ENCODE peak calls at places on chromosomes 4 and X, in six cellular contexts. N, Z, L, S, H and K are unnamed samples.

GRCh38 chr4:77921701-77922100 is 59.1 kb downstream of the MRPL1 start:
- DNase-seq in L (no peak), Z (no peak), N (no peak), H (no peak), S (no peak), K (no peak)

GRCh38 chrX:35046646-35047231 is 104.1 kb downstream of the FAM47B start:
- DNase-seq in H (no peak), S (no peak), N (no peak), Z (no peak), L (no peak), K (no peak)

GRCh38 chr4:4386736-4387392 is at the start of gene NSG1:
- DNase-seq in N (no peak), Z (no peak), L (no peak), S (no peak), H (peak; percentile 42), K (no peak)

GRCh38 chr4:76246025-76246424 is 5.5 kb upstream of the FAM47E start:
- DNase-seq in H (no peak), N (no peak), L (no peak), Z (no peak), S (no peak), K (no peak)

GRCh38 chr4:180335571-180335970 is 1907.6 kb upstream of the TENM3 start:
- DNase-seq in L (no peak), N (no peak), H (no peak), S (no peak), Z (no peak), K (no peak)

GRCh38 chr4:183098723-183099536 is at the start of gene WWC2:
- DNase-seq in L (no peak), S (peak; percentile 77), Z (peak; percentile 93), N (peak; percentile 84), H (peak; percentile 86), K (peak; percentile 91)

GRCh38 chr4:150302553-150302952 is 224.3 kb downstream of the DCLK2 start:
- DNase-seq in H (no peak), Z (no peak), L (no peak), S (no peak), N (no peak), K (no peak)

GRCh38 chrX:28847423-28847822 is 260.2 kb downstream of the IL1RAPL1 start:
- DNase-seq in Z (no peak), S (peak; percentile 13), N (no peak), L (no peak), H (peak; percentile 13), K (no peak)

GRCh38 chrX:71669492-71669891 is 2.1 kb downstream of the LOC101059915 start:
- DNase-seq in Z (no peak), N (no peak), S (no peak), L (no peak), H (no peak), K (no peak)

GRCh38 chr4:2587215-2587823 is 50.9 kb downstream of the FAM193A start:
- DNase-seq in N (no peak), S (no peak), L (no peak), Z (no peak), H (no peak), K (no peak)

GRCh38 chr4:156970501-156971167 is 965 bp downstream of the PDGFC start:
- DNase-seq in L (no peak), N (peak; percentile 61), Z (peak; percentile 88), H (peak; percentile 67), S (peak; percentile 16), K (peak; percentile 64)

GRCh38 chrX:128739539-128739938 is 687.3 kb upstream of the ACTRT1 start:
- DNase-seq in Z (no peak), N (no peak), L (no peak), S (no peak), H (no peak), K (no peak)

GRCh38 chrX:35665311-35665710 is 132.8 kb upstream of the MAGEB16 start:
- DNase-seq in Z (no peak), N (no peak), L (no peak), H (no peak), S (no peak), K (no peak)

GRCh38 chr4:52604215-52604614 is 54.9 kb downstream of the USP46 start:
- DNase-seq in N (no peak), Z (no peak), L (no peak), H (no peak), S (no peak), K (peak; percentile 53)

GRCh38 chrX:2351999-2352995 is 148.5 kb downstream of the DHRSX start:
- DNase-seq in Z (no peak), L (no peak), H (no peak), N (no peak), S (no peak), K (no peak)

GRCh38 chrX:9745417-9746115 is 20.1 kb downstream of the GPR143 start:
- DNase-seq in L (no peak), H (no peak), Z (no peak), S (no peak), N (no peak), K (no peak)

GRCh38 chrX:44570524-44570923 is 27.9 kb upstream of the FUNDC1 start:
- DNase-seq in S (no peak), L (no peak), H (no peak), Z (no peak), N (no peak), K (no peak)

GRCh38 chr4:1542516-1543320 is 136.5 kb upstream of the NKX1-1 start:
- DNase-seq in S (no peak), N (no peak), L (no peak), H (no peak), Z (no peak), K (no peak)

GRCh38 chr4:169070895-169071218 is 60.8 kb upstream of the CBR4 start:
- DNase-seq in L (no peak), H (no peak), S (no peak), N (peak; percentile 64), Z (no peak), K (peak; percentile 72)

GRCh38 chr4:25346913-25347312 is 30.1 kb upstream of the ANAPC4 start:
- DNase-seq in S (no peak), H (no peak), N (no peak), L (no peak), Z (no peak), K (no peak)

GRCh38 chr4:125085-125820 is 952 bp downstream of the ZNF718 start:
- DNase-seq in L (no peak), N (peak; percentile 53), H (peak; percentile 22), Z (no peak), S (no peak), K (peak; percentile 47)

DNA sequence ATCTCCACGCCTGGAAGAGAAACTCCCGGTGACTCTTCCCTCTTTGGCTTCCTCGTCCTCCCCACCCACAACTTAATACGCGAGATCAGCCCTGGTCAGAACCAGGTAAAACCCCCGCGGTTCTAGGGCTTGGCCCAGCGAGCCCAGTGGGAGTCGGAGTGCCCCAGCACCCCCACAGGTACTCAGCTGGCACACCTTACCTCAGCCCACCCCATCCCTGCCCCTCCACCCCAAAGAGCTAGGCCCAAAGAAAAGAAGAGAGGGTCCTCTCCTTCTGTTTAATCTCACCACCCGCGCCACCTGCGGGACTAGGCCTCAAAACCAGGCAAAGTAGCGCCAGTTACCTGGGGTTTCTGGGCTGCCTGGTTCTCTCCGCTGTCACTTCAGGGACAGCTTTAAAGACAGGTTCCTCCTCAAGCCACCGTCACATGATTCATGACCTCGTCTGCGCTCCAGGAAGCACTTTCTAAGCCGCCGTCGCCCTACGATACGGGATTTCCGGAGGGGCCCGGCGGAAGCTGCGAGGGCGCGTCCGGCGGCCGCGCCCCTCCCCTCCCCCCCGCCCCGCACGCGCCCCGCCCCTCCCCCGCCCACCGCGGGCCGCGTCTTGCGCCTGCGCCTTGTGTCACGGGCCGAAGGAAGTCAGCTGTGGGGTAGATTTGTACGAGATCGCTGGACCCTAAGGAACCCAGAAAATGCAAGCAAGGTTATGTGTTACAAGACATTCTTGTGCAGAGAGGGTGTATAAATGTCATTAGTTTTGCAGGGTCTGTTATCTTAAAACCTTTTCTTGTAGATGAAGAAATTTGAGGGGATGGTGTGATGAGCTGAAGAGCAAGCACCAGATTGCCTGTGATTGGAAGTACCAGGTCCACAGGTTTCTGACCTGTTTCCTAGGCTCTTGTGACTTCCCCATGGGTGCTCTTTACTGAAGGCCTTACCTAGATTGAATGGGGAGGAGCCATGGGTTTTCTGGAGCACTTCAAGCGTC is at the start of gene LAMTOR3:
- DNase-seq in L (peak; percentile 75), H (peak; percentile 89), S (peak; percentile 77), Z (peak; percentile 92), N (peak; percentile 94), K (peak; percentile 91)
- TF ChIP-seq EP300 in L (no peak), H (no peak), S (no peak), Z (no peak), N (no peak), K (no peak)

GRCh38 chr4:54101190-54102041 is 1.5 kb downstream of the GSX2 start:
- DNase-seq in L (no peak), H (no peak), S (no peak), Z (no peak), N (no peak), K (no peak)

GRCh38 chr4:54102747-54103146 is 2.8 kb downstream of the GSX2 start:
- DNase-seq in N (no peak), S (no peak), L (no peak), H (no peak), Z (no peak), K (no peak)

GRCh38 chr4:54104907-54105306 is 4.9 kb downstream of the GSX2 start:
- DNase-seq in N (no peak), S (no peak), H (no peak), Z (no peak), L (no peak), K (no peak)

GRCh38 chr4:54100607-54101189 is 735 bp downstream of the GSX2 start:
- DNase-seq in N (no peak), S (no peak), L (no peak), Z (no peak), H (no peak), K (no peak)

GRCh38 chr4:54103190-54103574 is 3.2 kb downstream of the GSX2 start:
- DNase-seq in Z (no peak), L (no peak), S (no peak), N (no peak), H (no peak), K (no peak)
- H3K27me3 ChIP-seq in Z (peaks cover 100% of the 10 kb centered on the region), L (peaks cover 24% of the 10 kb centered on the region), S (peaks cover 98% of the 10 kb centered on the region), N (peaks cover 100% of the 10 kb centered on the region), H (no peaks in the 10 kb centered on the region), K (peaks cover 39% of the 10 kb centered on the region)

GRCh38 chr4:123415977-123416376 is 19.4 kb downstream of the SPRY1 start:
- DNase-seq in S (no peak), Z (no peak), H (no peak), L (no peak), N (no peak), K (no peak)
- TF ChIP-seq EP300 in S (no peak), Z (no peak), H (no peak), L (no peak), N (no peak), K (no peak)

GRCh38 chrX:46662594-46662993 is 89.0 kb downstream of the CHST7 start:
- DNase-seq in S (no peak), Z (no peak), N (no peak), H (no peak), L (no peak), K (no peak)

GRCh38 chrX:46665232-46666162 is 91.9 kb downstream of the CHST7 start:
- DNase-seq in H (no peak), Z (no peak), S (no peak), N (no peak), L (no peak), K (no peak)

GRCh38 chrX:46666831-46667230 is 92.1 kb downstream of the SLC9A7 start:
- DNase-seq in Z (no peak), N (no peak), H (no peak), L (no peak), S (no peak), K (no peak)

DNA sequence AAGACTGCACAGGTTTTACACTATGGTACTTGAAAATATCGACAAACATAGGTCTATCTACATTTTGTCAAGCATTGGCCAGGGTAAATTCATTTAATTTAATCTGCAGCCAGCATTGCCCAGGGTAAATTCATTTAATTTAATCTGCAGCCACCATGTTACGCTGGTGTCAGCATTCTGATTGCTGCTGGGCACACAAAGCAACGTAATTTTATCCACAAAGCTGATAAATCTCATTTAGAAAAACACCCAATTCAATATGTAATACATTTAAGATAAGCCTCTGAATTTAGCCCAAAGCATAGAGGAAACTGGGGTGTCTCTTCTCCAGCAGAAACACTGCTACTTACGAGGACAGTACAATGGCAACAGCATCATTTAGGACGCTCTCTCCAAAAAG is 88.6 kb downstream of the CHST7 start:
- DNase-seq in Z (no peak), S (no peak), N (no peak), L (no peak), H (no peak), K (no peak)
- H3K27me3 ChIP-seq in Z (no peaks in the 10 kb centered on the region), S (no peaks in the 10 kb centered on the region), N (no peaks in the 10 kb centered on the region), L (no peaks in the 10 kb centered on the region), H (no peaks in the 10 kb centered on the region), K (no peaks in the 10 kb centered on the region)